ENCODE peak calls at places on chromosome 13, in five cellular contexts. One of them, this sample, is unnamed.

GRCh38 chr13:76023644-76024043 is 387.5 kb downstream of the LMO7 start:
- DNase-seq in tibial nerve: no peak
- DNase-seq in ascending aorta: no peak
- DNase-seq in heart right ventricle: no peak
- DNase-seq in CD8-positive, alpha-beta T cell: no peak
- DNase-seq in this sample: no peak

GRCh38 chr13:31909889-31910551 is 121.6 kb upstream of the FRY start:
- DNase-seq in tibial nerve: peak; percentile 52
- DNase-seq in CD8-positive, alpha-beta T cell: peak; percentile 60
- DNase-seq in ascending aorta: no peak
- DNase-seq in heart right ventricle: peak; percentile 76
- DNase-seq in this sample: peak; percentile 49

GRCh38 chr13:45289936-45290563 is 50.9 kb downstream of the TPT1 start:
- DNase-seq in CD8-positive, alpha-beta T cell: no peak
- DNase-seq in tibial nerve: no peak
- DNase-seq in ascending aorta: no peak
- DNase-seq in heart right ventricle: no peak
- DNase-seq in this sample: no peak

GRCh38 chr13:52345048-52345447 is 60.9 kb downstream of the THSD1 start:
- DNase-seq in heart right ventricle: no peak
- DNase-seq in ascending aorta: no peak
- DNase-seq in tibial nerve: no peak
- DNase-seq in CD8-positive, alpha-beta T cell: no peak
- DNase-seq in this sample: no peak

GRCh38 chr13:45004096-45004495 is 14.8 kb downstream of the GPALPP1 start:
- DNase-seq in tibial nerve: no peak
- DNase-seq in ascending aorta: no peak
- DNase-seq in heart right ventricle: no peak
- DNase-seq in CD8-positive, alpha-beta T cell: no peak
- DNase-seq in this sample: no peak

GRCh38 chr13:40129467-40129866 is 474.0 kb downstream of the COG6 start:
- DNase-seq in heart right ventricle: no peak
- DNase-seq in tibial nerve: no peak
- DNase-seq in CD8-positive, alpha-beta T cell: no peak
- DNase-seq in ascending aorta: no peak
- DNase-seq in this sample: peak; percentile 18

GRCh38 chr13:31860002-31860401 is 120.7 kb downstream of the RXFP2 start:
- DNase-seq in CD8-positive, alpha-beta T cell: no peak
- DNase-seq in ascending aorta: no peak
- DNase-seq in heart right ventricle: no peak
- DNase-seq in tibial nerve: no peak
- DNase-seq in this sample: no peak

GRCh38 chr13:65843314-65843731 is 1386.8 kb downstream of the PCDH9 start:
- DNase-seq in tibial nerve: no peak
- DNase-seq in ascending aorta: no peak
- DNase-seq in heart right ventricle: no peak
- DNase-seq in CD8-positive, alpha-beta T cell: no peak
- DNase-seq in this sample: no peak

GRCh38 chr13:40137400-40137799 is 481.9 kb downstream of the COG6 start:
- DNase-seq in heart right ventricle: no peak
- DNase-seq in ascending aorta: peak; percentile 68
- DNase-seq in tibial nerve: no peak
- DNase-seq in CD8-positive, alpha-beta T cell: no peak
- DNase-seq in this sample: no peak

GRCh38 chr13:99955747-99956472 is 15.7 kb downstream of the ZIC5 start:
- DNase-seq in heart right ventricle: no peak
- DNase-seq in CD8-positive, alpha-beta T cell: no peak
- DNase-seq in ascending aorta: no peak
- DNase-seq in tibial nerve: no peak
- DNase-seq in this sample: no peak

GRCh38 chr13:89940383-89940782 is 1407.1 kb upstream of the MIR17HG start:
- DNase-seq in CD8-positive, alpha-beta T cell: no peak
- DNase-seq in ascending aorta: no peak
- DNase-seq in tibial nerve: no peak
- DNase-seq in heart right ventricle: no peak
- DNase-seq in this sample: no peak

DNA sequence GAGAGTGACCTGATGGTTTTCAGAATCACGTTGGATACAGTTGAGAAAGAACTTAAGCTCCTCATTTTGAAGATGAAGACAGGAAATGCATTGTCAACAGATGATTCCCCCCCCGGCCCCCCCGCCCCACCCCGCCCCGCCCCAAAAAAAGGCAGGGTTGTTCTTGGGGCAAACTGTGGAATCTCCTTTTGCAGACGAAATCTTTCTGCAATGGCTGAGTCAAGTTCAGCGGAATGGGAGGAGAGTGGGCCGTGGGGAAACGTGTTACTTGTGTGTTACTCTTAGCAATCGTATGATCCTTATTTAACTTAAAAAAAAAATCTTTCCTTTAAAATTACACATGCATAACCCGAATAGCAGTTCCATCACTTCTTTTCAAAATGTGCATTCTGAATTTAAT is 348.4 kb upstream of the ARGLU1 start:
- DNase-seq in CD8-positive, alpha-beta T cell: no peak
- DNase-seq in tibial nerve: no peak
- DNase-seq in heart right ventricle: no peak
- DNase-seq in ascending aorta: no peak
- DNase-seq in this sample: no peak
- H3K27ac ChIP-seq in CD8-positive, alpha-beta T cell: no peak overlapping the region
- H3K27ac ChIP-seq in tibial nerve: no peak overlapping the region
- H3K27ac ChIP-seq in heart right ventricle: peak overlapping the region; percentile 95
- H3K27ac ChIP-seq in ascending aorta: no peak overlapping the region
- H3K27ac ChIP-seq in this sample: no peak overlapping the region

GRCh38 chr13:36323408-36323807 is 22.8 kb downstream of the SPART start:
- DNase-seq in ascending aorta: no peak
- DNase-seq in CD8-positive, alpha-beta T cell: no peak
- DNase-seq in heart right ventricle: no peak
- DNase-seq in tibial nerve: no peak
- DNase-seq in this sample: no peak
- H3K36me3 ChIP-seq in ascending aorta: peaks cover 64% of the 10 kb centered on the region
- H3K36me3 ChIP-seq in CD8-positive, alpha-beta T cell: peaks cover 16% of the 10 kb centered on the region
- H3K36me3 ChIP-seq in heart right ventricle: peaks cover 66% of the 10 kb centered on the region
- H3K36me3 ChIP-seq in tibial nerve: peaks cover 3% of the 10 kb centered on the region
- H3K36me3 ChIP-seq in this sample: no peaks in the 10 kb centered on the region

GRCh38 chr13:98280176-98280510 is 103.1 kb upstream of the RNF113B start:
- DNase-seq in tibial nerve: no peak
- DNase-seq in heart right ventricle: no peak
- DNase-seq in ascending aorta: no peak
- DNase-seq in CD8-positive, alpha-beta T cell: no peak
- DNase-seq in this sample: no peak

GRCh38 chr13:98279473-98280175 is 102.6 kb upstream of the RNF113B start:
- DNase-seq in ascending aorta: no peak
- DNase-seq in heart right ventricle: no peak
- DNase-seq in tibial nerve: no peak
- DNase-seq in CD8-positive, alpha-beta T cell: no peak
- DNase-seq in this sample: no peak

GRCh38 chr13:98275711-98276171 is 98.7 kb upstream of the RNF113B start:
- DNase-seq in tibial nerve: no peak
- DNase-seq in ascending aorta: no peak
- DNase-seq in CD8-positive, alpha-beta T cell: no peak
- DNase-seq in heart right ventricle: no peak
- DNase-seq in this sample: no peak

GRCh38 chr13:98276486-98276885 is 99.4 kb upstream of the RNF113B start:
- DNase-seq in heart right ventricle: no peak
- DNase-seq in CD8-positive, alpha-beta T cell: no peak
- DNase-seq in ascending aorta: no peak
- DNase-seq in tibial nerve: no peak
- DNase-seq in this sample: no peak

GRCh38 chr13:98278068-98278619 is 101.1 kb upstream of the RNF113B start:
- DNase-seq in ascending aorta: no peak
- DNase-seq in tibial nerve: no peak
- DNase-seq in heart right ventricle: no peak
- DNase-seq in CD8-positive, alpha-beta T cell: no peak
- DNase-seq in this sample: no peak
- H3K27ac ChIP-seq in ascending aorta: no peak overlapping the region
- H3K27ac ChIP-seq in tibial nerve: no peak overlapping the region
- H3K27ac ChIP-seq in heart right ventricle: no peak overlapping the region
- H3K27ac ChIP-seq in CD8-positive, alpha-beta T cell: no peak overlapping the region
- H3K27ac ChIP-seq in this sample: no peak overlapping the region

GRCh38 chr13:98512774-98513327 is 64.1 kb downstream of the STK24 start:
- DNase-seq in heart right ventricle: no peak
- DNase-seq in ascending aorta: peak; percentile 55
- DNase-seq in CD8-positive, alpha-beta T cell: no peak
- DNase-seq in tibial nerve: no peak
- DNase-seq in this sample: no peak
- H3K36me3 ChIP-seq in heart right ventricle: peaks cover 7% of the 10 kb centered on the region
- H3K36me3 ChIP-seq in ascending aorta: no peaks in the 10 kb centered on the region
- H3K36me3 ChIP-seq in CD8-positive, alpha-beta T cell: no peaks in the 10 kb centered on the region
- H3K36me3 ChIP-seq in tibial nerve: no peaks in the 10 kb centered on the region
- H3K36me3 ChIP-seq in this sample: no peaks in the 10 kb centered on the region

DNA sequence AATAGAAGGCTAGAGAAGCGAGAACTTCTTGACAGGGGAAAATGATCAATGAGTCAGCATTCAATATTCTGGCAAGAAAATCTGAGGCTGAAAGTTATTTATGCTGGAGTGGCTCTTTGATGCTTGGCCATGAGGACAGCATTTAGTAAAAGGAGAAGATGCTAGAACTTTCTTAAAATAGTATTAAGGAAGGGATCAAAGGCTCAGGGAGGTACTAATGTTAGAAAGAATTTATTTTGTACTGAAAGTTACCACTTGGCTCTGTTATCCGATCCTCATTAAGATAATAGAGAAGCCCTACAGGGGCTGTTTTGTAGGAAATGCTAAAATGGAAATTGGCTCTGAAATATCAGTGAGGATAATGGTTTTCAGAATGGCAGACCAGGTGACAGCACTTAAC is 1774.6 kb upstream of the PCDH20 start:
- DNase-seq in ascending aorta: no peak
- DNase-seq in CD8-positive, alpha-beta T cell: no peak
- DNase-seq in tibial nerve: no peak
- DNase-seq in heart right ventricle: no peak
- DNase-seq in this sample: no peak
- H3K27ac ChIP-seq in ascending aorta: no peak overlapping the region
- H3K27ac ChIP-seq in CD8-positive, alpha-beta T cell: no peak overlapping the region
- H3K27ac ChIP-seq in tibial nerve: no peak overlapping the region
- H3K27ac ChIP-seq in heart right ventricle: no peak overlapping the region
- H3K27ac ChIP-seq in this sample: no peak overlapping the region

GRCh38 chr13:23365652-23366051 is 67.8 kb downstream of the SACS start:
- DNase-seq in CD8-positive, alpha-beta T cell: no peak
- DNase-seq in tibial nerve: no peak
- DNase-seq in heart right ventricle: no peak
- DNase-seq in ascending aorta: no peak
- DNase-seq in this sample: no peak
- H3K36me3 ChIP-seq in CD8-positive, alpha-beta T cell: peaks cover 36% of the 10 kb centered on the region
- H3K36me3 ChIP-seq in tibial nerve: no peaks in the 10 kb centered on the region
- H3K36me3 ChIP-seq in heart right ventricle: peaks cover 97% of the 10 kb centered on the region
- H3K36me3 ChIP-seq in ascending aorta: peaks cover 85% of the 10 kb centered on the region
- H3K36me3 ChIP-seq in this sample: no peaks in the 10 kb centered on the region

GRCh38 chr13:87274209-87274819 is 396.9 kb upstream of the SLITRK5 start:
- DNase-seq in heart right ventricle: peak; percentile 15
- DNase-seq in tibial nerve: no peak
- DNase-seq in ascending aorta: no peak
- DNase-seq in CD8-positive, alpha-beta T cell: no peak
- DNase-seq in this sample: peak; percentile 71
- H3K27ac ChIP-seq in heart right ventricle: no peak overlapping the region
- H3K27ac ChIP-seq in tibial nerve: no peak overlapping the region
- H3K27ac ChIP-seq in ascending aorta: no peak overlapping the region
- H3K27ac ChIP-seq in CD8-positive, alpha-beta T cell: no peak overlapping the region
- H3K27ac ChIP-seq in this sample: no peak overlapping the region

GRCh38 chr13:110509478-110509926 is 52.0 kb downstream of the RAB20 start:
- DNase-seq in CD8-positive, alpha-beta T cell: no peak
- DNase-seq in ascending aorta: no peak
- DNase-seq in heart right ventricle: no peak
- DNase-seq in tibial nerve: no peak
- DNase-seq in this sample: no peak

GRCh38 chr13:110506396-110506795 is 55.1 kb downstream of the RAB20 start:
- DNase-seq in heart right ventricle: no peak
- DNase-seq in tibial nerve: no peak
- DNase-seq in CD8-positive, alpha-beta T cell: no peak
- DNase-seq in ascending aorta: no peak
- DNase-seq in this sample: no peak

GRCh38 chr13:110507678-110508381 is 53.7 kb downstream of the RAB20 start:
- DNase-seq in heart right ventricle: no peak
- DNase-seq in ascending aorta: no peak
- DNase-seq in CD8-positive, alpha-beta T cell: no peak
- DNase-seq in tibial nerve: no peak
- DNase-seq in this sample: no peak

GRCh38 chr13:110505594-110505993 is 55.9 kb downstream of the RAB20 start:
- DNase-seq in CD8-positive, alpha-beta T cell: no peak
- DNase-seq in ascending aorta: no peak
- DNase-seq in tibial nerve: no peak
- DNase-seq in heart right ventricle: no peak
- DNase-seq in this sample: no peak

GRCh38 chr13:110506859-110507566 is 54.5 kb downstream of the RAB20 start:
- DNase-seq in ascending aorta: peak; percentile 89
- DNase-seq in tibial nerve: peak; percentile 30
- DNase-seq in CD8-positive, alpha-beta T cell: no peak
- DNase-seq in heart right ventricle: peak; percentile 86
- DNase-seq in this sample: peak; percentile 66
- H3K36me3 ChIP-seq in ascending aorta: peaks cover 94% of the 10 kb centered on the region
- H3K36me3 ChIP-seq in tibial nerve: peaks cover 8% of the 10 kb centered on the region
- H3K36me3 ChIP-seq in CD8-positive, alpha-beta T cell: no peaks in the 10 kb centered on the region
- H3K36me3 ChIP-seq in heart right ventricle: peaks cover 99% of the 10 kb centered on the region
- H3K36me3 ChIP-seq in this sample: no peaks in the 10 kb centered on the region

DNA sequence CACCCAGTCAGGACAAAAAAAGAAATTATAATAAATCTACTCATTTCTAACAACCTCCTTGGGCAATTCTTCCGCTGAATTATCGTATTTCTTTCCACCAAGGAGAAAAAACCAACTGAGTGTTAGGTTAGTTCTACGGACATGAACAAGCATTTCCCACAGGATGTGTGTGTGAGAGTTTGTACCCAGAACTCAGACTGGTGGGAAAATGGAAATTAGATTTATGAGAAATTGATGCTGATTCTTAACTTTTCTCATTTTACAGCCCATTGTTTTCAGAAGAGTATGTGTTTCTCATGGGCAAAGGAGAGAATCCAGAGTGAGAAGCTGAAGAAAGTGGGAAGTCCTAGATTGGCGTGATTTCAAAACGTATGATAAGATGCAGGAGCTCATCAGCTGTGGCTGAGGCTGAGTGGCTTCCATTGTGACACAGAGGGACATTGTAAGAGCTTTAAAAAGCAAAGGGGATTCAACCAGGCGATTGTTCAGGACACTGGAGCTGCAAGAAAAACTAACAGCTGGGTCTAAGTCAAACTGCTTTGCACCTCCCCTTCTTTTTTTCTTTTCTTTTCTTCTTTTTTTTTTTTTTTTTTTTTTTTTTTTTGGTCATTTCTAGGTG is 184.8 kb upstream of the ARGLU1 start:
- DNase-seq in heart right ventricle: no peak
- DNase-seq in tibial nerve: no peak
- DNase-seq in ascending aorta: no peak
- DNase-seq in CD8-positive, alpha-beta T cell: no peak
- DNase-seq in this sample: no peak
- H3K27ac ChIP-seq in heart right ventricle: peak overlapping the region; percentile 65
- H3K27ac ChIP-seq in tibial nerve: no peak overlapping the region
- H3K27ac ChIP-seq in ascending aorta: peak overlapping the region; percentile 24
- H3K27ac ChIP-seq in CD8-positive, alpha-beta T cell: no peak overlapping the region
- H3K27ac ChIP-seq in this sample: no peak overlapping the region

GRCh38 chr13:39056018-39056417 is 17.8 kb downstream of the NHLRC3 start:
- DNase-seq in heart right ventricle: no peak
- DNase-seq in CD8-positive, alpha-beta T cell: no peak
- DNase-seq in ascending aorta: no peak
- DNase-seq in tibial nerve: no peak
- DNase-seq in this sample: no peak
- H3K36me3 ChIP-seq in heart right ventricle: no peaks in the 10 kb centered on the region
- H3K36me3 ChIP-seq in CD8-positive, alpha-beta T cell: no peaks in the 10 kb centered on the region
- H3K36me3 ChIP-seq in ascending aorta: no peaks in the 10 kb centered on the region
- H3K36me3 ChIP-seq in tibial nerve: no peaks in the 10 kb centered on the region
- H3K36me3 ChIP-seq in this sample: no peaks in the 10 kb centered on the region